ENCODE peak calls at places on chromosomes 6 and 20, in seven cellular contexts. One of them, this sample, is unnamed.
A peak's percentile ranks its signal among the peaks of the same experiment; 100 is the strongest.

GRCh38 chr6:55578537-55579363 is at the start of gene HMGCLL1:
- DNase-seq in KBM-7: no peak
- DNase-seq in NCI-H748 treated with DMSO at 0.1 percent for 48 hours: peak; percentile 73
- DNase-seq in amygdala: peak; percentile 21
- DNase-seq in epithelial cell of prostate: no peak
- DNase-seq in COR-L47: peak; percentile 81
- DNase-seq in HEK293T: peak; percentile 82
- DNase-seq in this sample: no peak

GRCh38 chr20:32786059-32786760 is 24.0 kb downstream of the DNMT3B start:
- DNase-seq in KBM-7: no peak
- DNase-seq in NCI-H748 treated with DMSO at 0.1 percent for 48 hours: no peak
- DNase-seq in amygdala: no peak
- DNase-seq in epithelial cell of prostate: no peak
- DNase-seq in COR-L47: no peak
- DNase-seq in HEK293T: no peak
- DNase-seq in this sample: no peak

GRCh38 chr6:109082178-109082577 is 12.5 kb downstream of the SESN1 start:
- DNase-seq in KBM-7: no peak
- DNase-seq in NCI-H748 treated with DMSO at 0.1 percent for 48 hours: no peak
- DNase-seq in amygdala: no peak
- DNase-seq in epithelial cell of prostate: peak; percentile 40
- DNase-seq in COR-L47: no peak
- DNase-seq in HEK293T: peak; percentile 23
- DNase-seq in this sample: peak; percentile 55

GRCh38 chr6:136774228-136775041 is 17.8 kb downstream of the MAP3K5 start:
- DNase-seq in KBM-7: no peak
- DNase-seq in NCI-H748 treated with DMSO at 0.1 percent for 48 hours: no peak
- DNase-seq in amygdala: no peak
- DNase-seq in epithelial cell of prostate: peak; percentile 44
- DNase-seq in COR-L47: no peak
- DNase-seq in HEK293T: no peak
- DNase-seq in this sample: peak; percentile 90

GRCh38 chr6:138428943-138429616 is 25.1 kb downstream of the HEBP2 start:
- DNase-seq in KBM-7: peak; percentile 69
- DNase-seq in NCI-H748 treated with DMSO at 0.1 percent for 48 hours: peak; percentile 32
- DNase-seq in amygdala: no peak
- DNase-seq in epithelial cell of prostate: no peak
- DNase-seq in COR-L47: peak; percentile 18
- DNase-seq in HEK293T: peak; percentile 58
- DNase-seq in this sample: peak; percentile 70

GRCh38 chr20:26167499-26167898 is 470.8 kb upstream of the ZNF337 start:
- DNase-seq in KBM-7: no peak
- DNase-seq in NCI-H748 treated with DMSO at 0.1 percent for 48 hours: no peak
- DNase-seq in amygdala: no peak
- DNase-seq in epithelial cell of prostate: no peak
- DNase-seq in COR-L47: no peak
- DNase-seq in HEK293T: no peak
- DNase-seq in this sample: no peak

GRCh38 chr20:25006431-25007167 is 14.0 kb upstream of the APMAP start:
- DNase-seq in KBM-7: no peak
- DNase-seq in NCI-H748 treated with DMSO at 0.1 percent for 48 hours: no peak
- DNase-seq in amygdala: no peak
- DNase-seq in epithelial cell of prostate: no peak
- DNase-seq in COR-L47: no peak
- DNase-seq in HEK293T: no peak
- DNase-seq in this sample: no peak

GRCh38 chr6:114176726-114177125 is 166.1 kb downstream of the HS3ST5 start:
- DNase-seq in KBM-7: no peak
- DNase-seq in NCI-H748 treated with DMSO at 0.1 percent for 48 hours: no peak
- DNase-seq in amygdala: no peak
- DNase-seq in epithelial cell of prostate: no peak
- DNase-seq in COR-L47: no peak
- DNase-seq in HEK293T: no peak
- DNase-seq in this sample: no peak

GRCh38 chr6:189676-190075 is 102.6 kb upstream of the DUSP22 start:
- DNase-seq in KBM-7: no peak
- DNase-seq in NCI-H748 treated with DMSO at 0.1 percent for 48 hours: no peak
- DNase-seq in amygdala: no peak
- DNase-seq in epithelial cell of prostate: no peak
- DNase-seq in COR-L47: no peak
- DNase-seq in HEK293T: no peak
- DNase-seq in this sample: no peak

GRCh38 chr6:158475344-158476302 is 84.3 kb upstream of the TMEM181 start:
- DNase-seq in KBM-7: peak; percentile 11
- DNase-seq in NCI-H748 treated with DMSO at 0.1 percent for 48 hours: peak; percentile 97
- DNase-seq in amygdala: no peak
- DNase-seq in epithelial cell of prostate: no peak
- DNase-seq in COR-L47: peak; percentile 52
- DNase-seq in HEK293T: peak; percentile 36
- DNase-seq in this sample: peak; percentile 27

GRCh38 chr20:53623454-53624206 is 30.0 kb upstream of the ZNF217 start:
- DNase-seq in KBM-7: peak; percentile 78
- DNase-seq in NCI-H748 treated with DMSO at 0.1 percent for 48 hours: no peak
- DNase-seq in amygdala: no peak
- DNase-seq in epithelial cell of prostate: no peak
- DNase-seq in COR-L47: no peak
- DNase-seq in HEK293T: peak; percentile 61
- DNase-seq in this sample: peak; percentile 87

GRCh38 chr6:71402101-71402500 is 113.5 kb downstream of the OGFRL1 start:
- DNase-seq in KBM-7: no peak
- DNase-seq in NCI-H748 treated with DMSO at 0.1 percent for 48 hours: no peak
- DNase-seq in amygdala: no peak
- DNase-seq in epithelial cell of prostate: no peak
- DNase-seq in COR-L47: no peak
- DNase-seq in HEK293T: no peak
- DNase-seq in this sample: no peak

This sample was measured in NB4.